ENCODE peak calls at places on chromosomes 7 and 10, in four cellular contexts. H, A, Q and F are unnamed samples.

GRCh38 chr7:48255046-48255445 is 83.8 kb downstream of the ABCA13 start:
- DNase-seq in Q (no peak), H (peak), A (no peak), F (no peak)

GRCh38 chr10:120651000-120651399 is 194.0 kb downstream of the PLPP4 start:
- DNase-seq in A (no peak), Q (no peak), H (no peak), F (no peak)

GRCh38 chr10:99530108-99531025 is 2.4 kb upstream of the NKX2-3 start:
- DNase-seq in A (no peak), H (no peak), Q (no peak), F (no peak)

GRCh38 chr10:72274213-72274729 is 547 bp downstream of the DDIT4 start:
- DNase-seq in A (no peak), Q (no peak), H (peak), F (no peak)

GRCh38 chr7:44977956-44978355 is 859 bp downstream of the MYO1G start:
- DNase-seq in Q (no peak), H (no peak), A (no peak), F (no peak)

GRCh38 chr10:128628252-128628651 is 502.0 kb upstream of the MKI67 start:
- DNase-seq in H (no peak), A (no peak), Q (no peak), F (no peak)

GRCh38 chr10:62082729-62083412 is 181.4 kb downstream of the ARID5B start:
- DNase-seq in H (peak), A (no peak), Q (no peak), F (no peak)

GRCh38 chr10:96619803-96620773 is 33.3 kb upstream of the TM9SF3 start:
- DNase-seq in Q (no peak), A (no peak), H (peak), F (no peak)

GRCh38 chr10:117546020-117546629 is 3.6 kb downstream of the EMX2 start:
- DNase-seq in A (no peak), Q (no peak), H (no peak), F (no peak)

GRCh38 chr10:48509974-48510692 is 94.7 kb downstream of the ARHGAP22 start:
- DNase-seq in A (no peak), Q (no peak), H (no peak), F (peak)

GRCh38 chr10:92110039-92110794 is 180.7 kb downstream of the CPEB3 start:
- DNase-seq in Q (no peak), A (no peak), H (peak), F (no peak)

GRCh38 chr7:101347477-101347876 is 15.2 kb upstream of the COL26A1 start:
- DNase-seq in Q (no peak), A (no peak), H (no peak), F (no peak)

GRCh38 chr10:86376403-86376802 is 9.8 kb upstream of the GRID1 start:
- DNase-seq in A (no peak), Q (no peak), H (no peak), F (peak)

GRCh38 chr7:44184221-44184873 is 4.9 kb downstream of the GCK start:
- DNase-seq in A (peak), H (peak), Q (peak), F (no peak)

GRCh38 chr7:30908681-30909080 is 3.0 kb upstream of the AQP1 start:
- DNase-seq in Q (no peak), A (no peak), H (no peak), F (no peak)
- TF ChIP-seq CTCF in Q (no peak), A (peak), H (peak), F (peak)

GRCh38 chr7:7742223-7742622 is 23.8 kb upstream of the RPA3 start:
- DNase-seq in A (no peak), Q (no peak), H (no peak), F (no peak)
- TF ChIP-seq CTCF in A (no peak), Q (no peak), H (no peak), F (no peak)

DNA sequence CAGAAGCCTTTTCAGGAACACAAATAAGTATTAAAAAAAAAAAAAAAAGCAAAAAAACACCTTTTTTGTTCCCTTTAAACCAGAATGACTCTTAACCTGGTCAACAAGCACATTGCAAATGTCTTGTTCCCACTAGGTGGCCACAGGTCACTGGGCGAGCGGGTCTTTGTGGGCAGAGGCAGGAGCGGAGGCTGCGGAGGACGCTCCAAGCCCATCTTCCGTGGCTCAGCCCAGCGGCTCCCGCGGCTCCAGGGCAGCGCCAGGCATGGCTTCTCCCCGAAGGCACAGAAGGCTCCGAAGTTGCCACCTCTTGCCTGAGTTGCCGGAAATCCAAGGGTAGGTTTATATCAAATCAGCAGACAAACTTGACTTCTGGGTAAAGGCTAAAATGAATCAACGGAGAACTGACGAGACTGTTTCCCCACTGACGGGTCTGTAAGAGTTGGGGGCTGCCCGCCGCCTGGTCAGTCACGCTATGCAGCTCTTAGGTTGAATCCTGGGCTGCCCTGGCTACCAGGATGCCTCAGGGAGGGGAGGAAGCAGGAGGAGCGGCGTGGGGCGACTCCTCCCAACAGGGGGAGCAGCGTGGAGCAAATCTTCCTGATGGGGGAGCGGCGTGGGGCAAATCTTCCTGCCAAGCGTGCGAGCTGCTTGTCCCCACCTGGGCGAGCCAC is 144.5 kb downstream of the PTPRN2 start:
- DNase-seq in Q (no peak), H (no peak), A (no peak), F (no peak)
- TF ChIP-seq CTCF in Q (no peak), H (no peak), A (no peak), F (peak)

DNA sequence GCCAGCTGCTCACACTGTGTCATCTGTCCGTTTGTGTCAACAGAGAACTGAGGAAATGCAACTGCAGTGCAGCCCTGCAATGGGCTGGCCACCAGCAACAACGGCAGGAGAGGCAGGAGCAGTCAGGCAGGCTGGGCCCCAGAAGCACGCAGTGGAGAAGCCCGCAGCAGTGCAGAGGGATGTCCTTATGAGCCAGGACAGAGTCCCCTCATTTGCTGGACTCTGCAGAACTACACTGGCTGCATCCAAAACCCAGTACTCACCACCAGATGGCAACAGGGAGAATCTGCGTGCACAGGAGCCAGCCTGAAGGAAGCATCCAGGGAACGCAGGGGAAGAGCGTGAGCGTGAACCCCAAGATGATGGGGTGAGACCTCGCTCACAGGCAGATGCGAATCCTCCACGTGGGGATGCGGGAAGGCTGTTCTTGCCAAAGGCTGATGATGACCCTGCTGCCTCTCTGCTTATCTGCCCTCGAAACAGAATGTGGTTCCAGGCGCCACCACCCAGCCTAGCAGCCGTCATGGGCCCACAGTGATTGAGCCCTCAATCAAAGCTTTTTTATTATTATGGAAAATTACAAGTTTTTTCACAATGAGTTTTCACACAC is 232.1 kb downstream of the PTPRN2 start:
- DNase-seq in Q (peak), H (no peak), A (peak), F (peak)
- TF ChIP-seq CTCF in Q (peak), H (no peak), A (no peak), F (peak)

DNA sequence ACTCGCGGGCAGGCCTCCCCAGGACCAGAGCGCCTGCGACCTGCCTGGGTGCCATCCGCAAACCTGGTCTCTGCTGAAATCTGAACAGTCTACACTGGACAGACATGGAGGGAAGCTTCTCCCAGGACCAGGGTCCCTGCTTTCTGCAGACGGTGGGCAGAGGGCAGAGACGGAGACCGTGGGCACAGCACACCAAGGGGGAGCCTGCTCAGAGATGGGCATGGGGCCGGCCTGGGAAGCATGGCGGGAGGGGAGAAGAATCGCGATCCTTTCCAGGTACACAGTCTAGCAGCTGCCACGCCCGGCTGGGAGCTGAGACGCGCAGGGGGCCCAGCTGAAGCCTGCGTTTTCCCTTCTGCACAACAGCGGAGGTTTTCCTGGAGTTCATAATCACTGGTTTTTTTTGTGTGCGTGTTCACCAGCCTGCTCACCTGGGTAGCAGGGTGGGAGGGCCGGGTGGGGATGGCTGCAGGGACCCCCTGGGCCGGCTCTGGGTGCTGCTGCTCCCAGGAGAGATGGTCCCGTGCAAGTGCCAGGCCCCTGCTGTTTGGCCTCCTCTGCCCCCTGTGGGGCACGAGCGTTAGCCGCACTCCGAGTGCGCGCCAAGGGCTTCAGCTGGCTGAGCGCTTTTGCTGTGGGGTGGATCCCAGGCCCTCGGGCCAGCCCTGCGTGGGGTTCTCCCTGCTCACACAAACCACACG is 448.8 kb downstream of the DNAJB6 start:
- DNase-seq in H (no peak), Q (no peak), A (no peak), F (no peak)
- TF ChIP-seq CTCF in H (no peak), Q (no peak), A (no peak), F (no peak)

GRCh38 chr10:84075226-84076046 is 63.9 kb upstream of the GHITM start:
- DNase-seq in A (no peak), H (no peak), Q (no peak), F (no peak)

GRCh38 chr10:84078771-84079170 is 60.5 kb upstream of the GHITM start:
- DNase-seq in Q (no peak), A (no peak), H (no peak), F (no peak)

GRCh38 chr10:84076047-84076388 is 63.3 kb upstream of the GHITM start:
- DNase-seq in H (peak), A (no peak), Q (no peak), F (no peak)

GRCh38 chr10:84077728-84078127 is 61.6 kb upstream of the GHITM start:
- DNase-seq in A (no peak), Q (no peak), H (no peak), F (no peak)

DNA sequence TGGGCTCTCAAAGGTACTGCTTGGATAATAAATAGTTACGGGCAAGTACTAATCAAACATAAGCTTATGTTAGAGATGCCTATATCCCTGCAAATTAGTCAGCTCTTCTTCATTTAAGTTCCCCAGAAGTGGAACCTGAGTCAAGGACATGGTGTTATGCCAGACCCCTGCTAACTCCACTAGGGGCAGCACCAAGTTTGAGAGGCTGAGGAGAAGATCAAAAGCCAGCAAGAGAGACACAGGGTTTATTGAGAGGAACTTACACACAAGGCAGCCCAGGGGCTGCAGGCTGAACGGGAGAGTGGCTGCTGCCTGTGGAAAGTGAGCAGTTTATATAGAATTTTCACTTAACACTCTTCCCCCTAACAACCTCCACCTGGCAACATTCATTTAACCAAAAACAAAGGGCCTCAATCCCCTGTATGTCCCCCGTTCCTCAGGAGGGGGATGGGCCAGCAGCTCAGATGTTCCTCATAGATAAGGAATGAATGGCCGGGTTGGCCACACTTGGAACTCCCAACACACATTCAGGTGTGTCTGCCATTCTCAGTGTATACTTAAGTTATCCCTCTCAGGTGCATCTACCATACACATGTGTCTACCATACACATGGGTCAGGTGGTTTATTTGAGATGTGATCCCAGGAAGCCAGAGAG is 62.6 kb upstream of the GHITM start:
- DNase-seq in A (no peak), Q (no peak), H (peak), F (no peak)
- TF ChIP-seq CTCF in A (peak), Q (peak), H (peak), F (peak)

DNA sequence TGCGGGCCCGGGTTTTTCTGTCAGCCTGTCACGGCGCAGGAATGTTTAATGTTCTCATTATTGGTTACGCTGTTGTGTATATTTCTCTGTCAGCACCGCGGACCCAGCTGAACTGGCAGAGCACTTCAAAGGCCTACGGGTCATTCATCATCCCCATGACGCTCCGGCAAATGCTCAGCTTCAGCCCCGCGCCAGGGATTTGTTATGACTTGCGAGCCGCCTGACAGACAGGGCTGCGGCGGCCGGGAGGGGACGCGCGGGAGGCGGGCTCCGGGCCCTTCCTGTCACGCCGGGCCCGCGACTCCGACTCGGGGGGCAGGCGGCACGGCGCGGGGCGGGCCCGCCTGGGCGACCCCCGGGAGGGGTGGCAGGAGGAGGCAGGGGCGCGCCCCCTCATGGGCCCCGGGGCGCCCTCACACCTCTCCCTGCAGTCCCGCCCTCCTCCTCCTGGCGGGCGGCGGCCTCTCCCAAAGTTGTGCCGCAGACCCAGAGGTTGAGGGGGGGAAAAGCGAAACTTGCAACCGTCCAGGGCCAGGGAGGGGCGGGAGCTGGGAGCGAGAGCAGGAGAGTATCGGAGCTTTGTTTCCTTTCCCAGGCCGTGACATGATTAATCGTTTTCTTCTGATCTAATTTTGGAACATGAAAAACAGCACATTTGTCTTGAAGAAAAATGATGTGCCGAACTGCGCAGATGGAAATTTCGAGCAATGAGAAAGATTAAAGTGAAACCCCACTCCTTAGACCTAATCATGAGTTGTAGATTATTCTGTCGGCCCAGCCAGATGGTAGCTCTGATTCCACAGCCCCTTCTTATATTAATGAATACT is 59.3 kb upstream of the COMTD1 start:
- DNase-seq in A (peak), H (peak), Q (peak), F (peak)
- TF ChIP-seq CTCF in A (peak), H (peak), Q (peak), F (peak)